ENCODE peak calls at places on chromosomes 11 and 22, in four cellular contexts. F is stimulated activated CD4-positive, alpha-beta T cell treated with anti-CD3 and anti-CD28 coated beads, Interleukin-12 subunit alpha, Interleukin-12 subunit beta, amount 100 ng/mL, for 48 hours; U is T-helper 2 cell; N is EH. J is an unnamed sample.

GRCh38 chr22:32499666-32500065 is 25.1 kb downstream of the FBXO7 start:
- DNase-seq in N (no peak), F (no peak), U (no peak), J (no peak)

GRCh38 chr11:70494559-70495350 is 96.4 kb downstream of the CTTN start:
- DNase-seq in N (no peak), U (no peak), F (no peak), J (no peak)

GRCh38 chr11:30143098-30143705 is 87.6 kb upstream of the FSHB start:
- DNase-seq in U (no peak), F (no peak), N (peak), J (peak)

GRCh38 chr11:112734207-112734606 is 227.0 kb upstream of the NCAM1 start:
- DNase-seq in F (no peak), U (no peak), N (peak), J (peak)

GRCh38 chr11:77159219-77159936 is 31.3 kb downstream of the MYO7A start:
- DNase-seq in U (no peak), F (no peak), N (no peak), J (no peak)

GRCh38 chr11:39294648-39295047 is 2164.8 kb downstream of the LRRC4C start:
- DNase-seq in U (no peak), N (no peak), F (no peak), J (no peak)

GRCh38 chr11:10784229-10785145 is 24.2 kb downstream of the EIF4G2 start:
- DNase-seq in N (peak), U (no peak), F (no peak), J (no peak)

GRCh38 chr22:30575859-30576258 is 1.4 kb upstream of the GAL3ST1 start:
- DNase-seq in U (no peak), F (no peak), N (no peak), J (no peak)

GRCh38 chr11:79050784-79051183 is 390.0 kb downstream of the TENM4 start:
- DNase-seq in N (no peak), F (no peak), U (no peak), J (no peak)

GRCh38 chr11:112355726-112356125 is 95.1 kb upstream of the PLET1 start:
- DNase-seq in F (peak), N (peak), U (no peak), J (no peak)

GRCh38 chr11:62142921-62143320 is 19.1 kb downstream of the INCENP start:
- DNase-seq in F (no peak), N (no peak), U (no peak), J (no peak)

GRCh38 chr22:22929381-22930221 is 42.0 kb downstream of the IGLL5 start:
- DNase-seq in F (no peak), N (no peak), U (no peak), J (no peak)

GRCh38 chr22:22843848-22844247 is 43.8 kb upstream of the IGLL5 start:
- DNase-seq in U (no peak), F (no peak), N (no peak), J (no peak)

GRCh38 chr11:78615724-78616123 is 41.1 kb upstream of the NARS2 start:
- DNase-seq in N (no peak), F (no peak), U (no peak), J (no peak)

GRCh38 chr11:130211781-130212401 is 52.3 kb downstream of the ST14 start:
- DNase-seq in U (no peak), F (no peak), N (no peak), J (no peak)

GRCh38 chr11:120751550-120751949 is 240.0 kb downstream of the GRIK4 start:
- DNase-seq in U (no peak), N (no peak), F (no peak), J (no peak)

GRCh38 chr11:133905677-133906156 is 51.1 kb downstream of the IGSF9B start:
- DNase-seq in N (no peak), F (no peak), U (no peak), J (no peak)

GRCh38 chr22:26892401-26893033 is 235.1 kb downstream of the MIAT start:
- DNase-seq in N (peak), F (no peak), U (no peak), J (peak)

GRCh38 chr22:37267661-37268413 is 14.5 kb upstream of the CYTH4 start:
- DNase-seq in N (no peak), F (no peak), U (no peak), J (no peak)

GRCh38 chr22:24990344-24990905 is 37.9 kb downstream of the KIAA1671 start:
- DNase-seq in F (no peak), U (no peak), N (no peak), J (no peak)

GRCh38 chr22:42363851-42364250 is 68.4 kb downstream of the NFAM1 start:
- DNase-seq in U (no peak), N (no peak), F (no peak), J (no peak)

GRCh38 chr11:63536669-63537292 is at the start of gene PLAAT4:
- DNase-seq in F (no peak), N (peak), U (no peak), J (peak)